ENCODE peak calls at places on chromosomes 6 and 20, in five cellular contexts. I is stimulated activated CD4-positive, alpha-beta T cell treated with anti-CD3 and anti-CD28 coated beads, TNF-alpha, amount 100 ng/mL, for 4 hours; F is activated CD8-positive, alpha-beta memory T cell treated with anti-CD3 and anti-CD28 coated beads for 1 hour; O is activated T-cell treated with anti-CD3 and anti-CD28 coated beads, Interleukin-2, amount 50 U/mL, for 4 hours; R is T47D. S is an unnamed sample.

GRCh38 chr20:41887500-41887899 is 269.3 kb upstream of the CHD6 start:
- DNase-seq in R (no peak), I (no peak), F (no peak), O (no peak), S (no peak)

GRCh38 chr6:129672883-129673631 is 36.9 kb downstream of the ARHGAP18 start:
- DNase-seq in I (no peak), O (no peak), R (no peak), F (no peak), S (no peak)

GRCh38 chr6:156848123-156848522 is 70.9 kb downstream of the ARID1B start:
- DNase-seq in O (no peak), F (no peak), I (no peak), R (no peak), S (no peak)

GRCh38 chr6:84764332-84765049 is at the start of gene TBX18:
- DNase-seq in I (no peak), R (no peak), O (no peak), F (no peak), S (no peak)

GRCh38 chr6:25537349-25538018 is 114.5 kb upstream of the SCGN start:
- DNase-seq in R (no peak), F (no peak), O (no peak), I (no peak), S (no peak)

GRCh38 chr6:164322533-164322932 is 908.0 kb downstream of the QKI start:
- DNase-seq in R (no peak), O (no peak), I (no peak), F (no peak), S (no peak)

GRCh38 chr6:139124887-139125672 is 9.8 kb upstream of the HECA start:
- DNase-seq in F (peak), O (peak), R (no peak), I (peak), S (no peak)

GRCh38 chr20:38724603-38725457 is 544 bp downstream of the SLC32A1 start:
- DNase-seq in I (no peak), O (no peak), F (no peak), R (peak), S (no peak)

GRCh38 chr6:30348957-30349356 is 4.0 kb downstream of the RPP21 start:
- DNase-seq in I (no peak), R (no peak), F (no peak), O (no peak), S (no peak)

GRCh38 chr6:143336446-143337152 is 113.9 kb downstream of the ADAT2 start:
- DNase-seq in F (no peak), R (no peak), O (no peak), I (no peak), S (no peak)

GRCh38 chr6:26389349-26389799 is 6.5 kb downstream of the BTN2A2 start:
- DNase-seq in O (no peak), F (no peak), R (no peak), I (no peak), S (no peak)

GRCh38 chr6:1608222-1608975 is 1.3 kb upstream of the FOXC1 start:
- DNase-seq in O (no peak), I (no peak), R (no peak), F (no peak), S (no peak)

GRCh38 chr6:1657116-1657776 is 47.5 kb downstream of the FOXC1 start:
- DNase-seq in I (no peak), R (no peak), F (no peak), O (no peak), S (no peak)

GRCh38 chr6:116385911-116386310 is 15.2 kb downstream of the DSE start:
- DNase-seq in R (no peak), F (no peak), I (no peak), O (no peak), S (no peak)

GRCh38 chr20:37435607-37436006 is 85.4 kb upstream of the NNAT start:
- DNase-seq in O (no peak), F (no peak), R (no peak), I (no peak), S (no peak)

GRCh38 chr20:46207031-46207549 is 89.0 kb downstream of the CD40 start:
- DNase-seq in I (no peak), O (no peak), F (no peak), R (no peak), S (no peak)

GRCh38 chr6:144331610-144332009 is 46.5 kb downstream of the UTRN start:
- DNase-seq in R (no peak), F (no peak), O (no peak), I (no peak), S (no peak)

GRCh38 chr20:24523661-24524060 is 54.2 kb downstream of the SYNDIG1 start:
- DNase-seq in I (no peak), O (no peak), R (no peak), F (no peak), S (no peak)

GRCh38 chr20:33507461-33507860 is 17.6 kb downstream of the CBFA2T2 start:
- DNase-seq in R (no peak), F (no peak), O (no peak), I (no peak), S (no peak)

GRCh38 chr20:34582911-34583310 is 24.4 kb downstream of the MAP1LC3A start:
- DNase-seq in O (no peak), F (no peak), I (no peak), R (no peak), S (no peak)

GRCh38 chr6:125550892-125551291 is 198.5 kb upstream of the HEY2 start:
- DNase-seq in R (no peak), O (no peak), F (no peak), I (no peak), S (no peak)

GRCh38 chr6:144898052-144898689 is 613.0 kb downstream of the UTRN start:
- DNase-seq in I (no peak), O (no peak), R (no peak), F (no peak), S (no peak)

GRCh38 chr6:91786474-91787184 is 1199.8 kb upstream of the MAP3K7 start:
- DNase-seq in R (no peak), I (no peak), O (no peak), F (no peak), S (no peak)

GRCh38 chr6:161544801-161545490 is 271.1 kb upstream of the AGPAT4 start:
- DNase-seq in O (no peak), R (no peak), F (no peak), I (no peak), S (no peak)

GRCh38 chr20:2709205-2709981 is 16.8 kb downstream of the EBF4 start:
- DNase-seq in I (no peak), R (no peak), F (no peak), O (no peak), S (no peak)

GRCh38 chr6:141326426-141326825 is 806.3 kb upstream of the GJE1 start:
- DNase-seq in R (no peak), I (no peak), O (peak), F (no peak), S (no peak)

GRCh38 chr20:62808211-62808865 is 3.7 kb downstream of the OGFR start:
- DNase-seq in O (peak), I (peak), F (peak), R (peak), S (peak)

GRCh38 chr6:50718058-50718457 is 4.7 kb downstream of the TFAP2D start:
- DNase-seq in R (no peak), O (no peak), I (no peak), F (no peak), S (no peak)